ENCODE peak calls at places on chromosomes 16 and 17, in four cellular contexts. C, K, G and N are unnamed samples.

GRCh38 chr17:31807846-31808245 is 51.2 kb downstream of the COPRS start:
- DNase-seq in K (no peak), C (no peak), G (no peak), N (no peak)

GRCh38 chr16:4586297-4586696 is 28.4 kb downstream of the UBALD1 start:
- DNase-seq in G (no peak), C (no peak), K (no peak), N (no peak)

GRCh38 chr17:82332669-82333278 is 792 bp downstream of the SECTM1 start:
- DNase-seq in K (no peak), C (peak), G (peak), N (no peak)

GRCh38 chr17:22272363-22273146 is 580.2 kb downstream of the KCNJ18 start:
- DNase-seq in G (no peak), K (no peak), C (no peak), N (no peak)

GRCh38 chr17:14776791-14777190 is 475.9 kb downstream of the HS3ST3B1 start:
- DNase-seq in C (no peak), K (no peak), G (no peak), N (no peak)

GRCh38 chr17:68910256-68910705 is 44.9 kb downstream of the ABCA8 start:
- DNase-seq in C (no peak), K (no peak), G (no peak), N (no peak)

GRCh38 chr17:49333806-49334205 is 28.2 kb downstream of the ZNF652 start:
- DNase-seq in C (no peak), K (no peak), G (no peak), N (no peak)

GRCh38 chr17:76869209-76869877 is 1.1 kb downstream of the MGAT5B start:
- DNase-seq in K (no peak), G (no peak), C (no peak), N (no peak)

GRCh38 chr17:15928286-15928785 is 16.6 kb upstream of the ADORA2B start:
- DNase-seq in C (no peak), G (no peak), K (no peak), N (no peak)

GRCh38 chr16:54964239-54964638 is 33.6 kb downstream of the IRX5 start:
- DNase-seq in K (no peak), C (no peak), G (no peak), N (no peak)

GRCh38 chr17:33874617-33875060 is 380.4 kb upstream of the CCL2 start:
- DNase-seq in C (peak), G (no peak), K (no peak), N (no peak)
- TF ChIP-seq RNF2 in C (no peak), G (no peak), K (no peak), N (no peak)

DNA sequence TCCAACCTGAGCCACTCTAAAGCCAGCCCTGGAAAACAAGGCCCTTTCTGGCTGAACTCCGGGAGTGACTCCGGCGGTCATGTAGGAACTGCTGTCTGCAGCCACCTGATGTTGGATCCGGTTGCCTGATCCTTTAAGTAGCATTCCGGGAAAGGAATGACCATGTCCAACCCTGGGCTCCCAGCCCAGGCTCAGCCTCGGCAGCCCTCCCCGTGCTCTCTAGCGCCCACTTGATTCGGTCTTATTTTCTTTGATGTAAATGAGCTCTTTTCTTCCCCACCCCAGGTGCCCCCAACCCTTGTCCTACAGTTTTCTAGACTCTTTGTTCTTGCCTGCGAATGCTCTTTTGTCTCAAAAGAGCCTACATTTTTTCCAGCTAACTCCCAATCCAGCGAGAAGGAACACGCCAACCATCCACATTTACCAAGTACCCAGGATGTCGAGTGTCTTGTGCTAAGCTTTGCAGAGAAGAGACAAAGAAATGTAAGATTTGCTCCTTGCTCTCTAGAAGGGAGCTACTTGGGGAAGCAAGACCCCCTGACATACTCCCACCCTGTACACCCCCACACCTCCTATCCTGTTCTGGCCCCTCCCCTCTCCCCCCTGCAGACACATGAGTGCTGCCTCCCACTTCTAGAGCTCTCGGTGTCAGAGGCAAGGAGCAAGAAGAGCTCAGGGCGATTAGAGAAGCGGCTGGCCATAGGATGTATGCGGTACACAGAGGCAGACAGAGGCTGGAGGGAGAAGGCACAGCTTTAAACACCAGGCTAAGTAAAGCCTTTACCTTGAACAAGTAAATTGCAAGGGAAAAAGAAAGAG is 53.8 kb downstream of the COG7 start:
- DNase-seq in C (no peak), G (no peak), K (no peak), N (peak)
- TF ChIP-seq RNF2 in C (no peak), G (no peak), K (no peak), N (no peak)

GRCh38 chr16:27839419-27839818 is 224.1 kb downstream of the GSG1L start:
- DNase-seq in C (no peak), G (no peak), K (no peak), N (no peak)
- TF ChIP-seq RNF2 in C (no peak), G (no peak), K (no peak), N (no peak)

GRCh38 chr16:67459066-67459857 is 21.7 kb downstream of the ATP6V0D1 start:
- DNase-seq in K (peak), G (no peak), C (no peak), N (no peak)
- TF ChIP-seq RNF2 in K (no peak), G (no peak), C (no peak), N (no peak)